ENCODE peak calls at places on chromosomes 12 and 14, in five cellular contexts. Z is GM23248, C is uterus, N is right lobe of liver, H is ascending aorta. L is an unnamed sample. For H3K36me3, the result is how much of the 10 kb centered on the place peaks cover.

GRCh38 chr12:1643056-1643455 is 14.0 kb downstream of the WNT5B start:
- DNase-seq in H (no peak), N (no peak), C (no peak), Z (no peak), L (no peak)

GRCh38 chr12:88578821-88579518 is 1.3 kb downstream of the KITLG start:
- DNase-seq in C (no peak), Z (peak), H (no peak), N (peak), L (no peak)

GRCh38 chr12:114649585-114649984 is 34.4 kb downstream of the TBX3 start:
- DNase-seq in Z (no peak), H (no peak), C (no peak), N (no peak), L (no peak)

GRCh38 chr14:58677996-58678395 is 40.2 kb downstream of the DACT1 start:
- DNase-seq in H (no peak), C (no peak), N (no peak), Z (peak), L (no peak)

GRCh38 chr14:60485057-60485599 is 735 bp downstream of the C14orf39 start:
- DNase-seq in H (no peak), C (no peak), N (no peak), Z (no peak), L (no peak)

GRCh38 chr14:23299558-23299957 is 3.1 kb downstream of the PPP1R3E start:
- DNase-seq in C (no peak), H (no peak), N (no peak), Z (peak), L (peak)

GRCh38 chr12:88325076-88325827 is 183.1 kb downstream of the TMTC3 start:
- DNase-seq in C (no peak), H (no peak), N (no peak), Z (peak), L (no peak)

GRCh38 chr12:74317078-74317581 is 220.5 kb upstream of the ATXN7L3B start:
- DNase-seq in C (peak), Z (no peak), N (no peak), H (no peak), L (no peak)

GRCh38 chr12:70463997-70464396 is 97.9 kb downstream of the KCNMB4 start:
- DNase-seq in C (no peak), H (no peak), Z (no peak), N (no peak), L (no peak)

GRCh38 chr12:2841056-2841455 is 6.2 kb upstream of the NRIP2 start:
- DNase-seq in H (no peak), C (no peak), N (no peak), Z (no peak), L (no peak)

GRCh38 chr12:92340003-92340402 is 194.4 kb upstream of the BTG1 start:
- DNase-seq in N (no peak), Z (no peak), H (no peak), C (no peak), L (no peak)

GRCh38 chr12:14993537-14994266 is 20.9 kb downstream of the PDE6H start:
- DNase-seq in N (no peak), C (no peak), H (no peak), Z (peak), L (no peak)

GRCh38 chr14:99357151-99357550 is 85.2 kb upstream of the BCL11B start:
- DNase-seq in H (no peak), N (no peak), Z (no peak), C (no peak), L (no peak)

GRCh38 chr14:96997996-96998395 is 200.8 kb downstream of the VRK1 start:
- DNase-seq in N (no peak), Z (no peak), H (no peak), C (no peak), L (no peak)

GRCh38 chr14:96352708-96353107 is 10.4 kb downstream of the ATG2B start:
- DNase-seq in C (no peak), N (no peak), Z (no peak), H (no peak), L (no peak)

GRCh38 chr14:99790201-99790977 is 2.8 kb upstream of the EML1 start:
- DNase-seq in N (no peak), H (no peak), Z (no peak), C (no peak), L (no peak)

GRCh38 chr12:76876696-76877229 is 2.1 kb downstream of the CSRP2 start:
- DNase-seq in N (no peak), C (no peak), H (no peak), Z (no peak), L (no peak)

GRCh38 chr14:61471297-61471980 is 150.1 kb downstream of the PRKCH start:
- DNase-seq in H (no peak), Z (peak), N (no peak), C (no peak), L (no peak)

GRCh38 chr12:91381309-91381804 is 198.7 kb upstream of the DCN start:
- DNase-seq in N (no peak), H (peak), Z (peak), C (peak), L (peak)

GRCh38 chr14:62722406-62722805 is 322.9 kb downstream of the KCNH5 start:
- DNase-seq in Z (no peak), H (no peak), C (no peak), N (no peak), L (no peak)

GRCh38 chr14:74568896-74569295 is 43.1 kb downstream of the LTBP2 start:
- DNase-seq in N (no peak), H (no peak), Z (no peak), C (peak), L (no peak)

GRCh38 chr14:59811850-59812249 is 58.7 kb downstream of the RTN1 start:
- DNase-seq in H (no peak), C (no peak), Z (no peak), N (no peak), L (no peak)

GRCh38 chr12:109938947-109939346 is 38.9 kb downstream of the TCHP start:
- DNase-seq in Z (no peak), C (no peak), N (no peak), H (no peak), L (no peak)

GRCh38 chr12:25456474-25456873 is 96.6 kb downstream of the LMNTD1 start:
- DNase-seq in Z (no peak), N (no peak), C (no peak), H (no peak), L (no peak)

GRCh38 chr14:55705651-55706340 is 125.8 kb downstream of the KTN1 start:
- DNase-seq in N (no peak), C (no peak), H (no peak), Z (no peak), L (no peak)

GRCh38 chr12:55060470-55060869 is 40.7 kb downstream of the NEUROD4 start:
- DNase-seq in H (no peak), C (no peak), Z (no peak), N (no peak), L (no peak)

GRCh38 chr12:62692884-62693283 is 226.3 kb downstream of the MON2 start:
- DNase-seq in C (no peak), Z (peak), H (no peak), N (no peak), L (no peak)

GRCh38 chr12:113358381-113359132 is at the start of gene PLBD2:
- DNase-seq in Z (peak), H (peak), N (peak), C (peak), L (peak)

GRCh38 chr14:105397350-105397931 is 897 bp upstream of the TEX22 start:
- DNase-seq in Z (no peak), C (no peak), N (peak), H (no peak), L (no peak)

GRCh38 chr12:47415054-47415453 is 290.8 kb downstream of the RPAP3 start:
- DNase-seq in Z (peak), H (no peak), C (no peak), N (no peak), L (no peak)

GRCh38 chr12:103947871-103948555 is 17.7 kb upstream of the TDG start:
- DNase-seq in Z (peak), C (no peak), H (no peak), N (no peak), L (no peak)
- H3K36me3 ChIP-seq in Z (half or more), C (under half), H (half or more), N (half or more), L (half or more)

GRCh38 chr12:93351726-93352125 is 26.0 kb upstream of the NUDT4 start:
- DNase-seq in C (no peak), Z (no peak), H (no peak), N (no peak), L (no peak)
- H3K36me3 ChIP-seq in C (under half), Z (under half), H (under half), N (under half), L (under half)

DNA sequence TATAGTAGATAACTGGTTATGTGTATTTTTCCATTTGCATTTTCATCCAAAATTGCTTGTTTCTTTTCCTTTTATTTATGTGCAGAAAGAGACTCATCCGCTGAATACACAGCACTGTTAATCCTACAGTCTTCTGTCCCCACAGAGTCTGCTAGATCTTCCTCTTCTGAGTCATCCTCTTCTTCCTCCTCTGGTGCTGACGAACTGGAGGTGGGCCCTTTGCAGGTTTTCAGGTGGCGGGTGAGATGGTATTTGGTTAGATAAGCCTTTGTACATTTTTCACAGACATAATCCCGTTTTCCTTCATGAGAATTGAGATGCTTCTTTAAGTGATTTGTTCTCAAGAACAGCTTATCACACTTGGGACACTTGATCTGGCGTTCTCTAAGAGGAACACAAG is 26.8 kb downstream of the PRDM4 start:
- DNase-seq in C (no peak), Z (no peak), H (no peak), N (no peak), L (no peak)
- H3K36me3 ChIP-seq in C (under half), Z (half or more), H (under half), N (under half), L (half or more)

GRCh38 chr14:92703516-92703915 is 44.9 kb downstream of the LGMN start:
- DNase-seq in Z (no peak), N (no peak), C (peak), H (no peak), L (no peak)
- H3K36me3 ChIP-seq in Z (under half), N (under half), C (under half), H (under half), L (half or more)

GRCh38 chr12:57529831-57530230 is 7.2 kb downstream of the MBD6 start:
- DNase-seq in N (no peak), Z (no peak), C (no peak), H (no peak), L (no peak)

GRCh38 chr12:57534250-57534649 is 11.6 kb downstream of the MBD6 start:
- DNase-seq in H (no peak), C (no peak), N (no peak), Z (no peak), L (no peak)

GRCh38 chr12:57533108-57533507 is 10.5 kb downstream of the MBD6 start:
- DNase-seq in Z (no peak), N (no peak), C (no peak), H (no peak), L (no peak)

GRCh38 chr12:57530396-57531142 is 7.9 kb downstream of the MBD6 start:
- DNase-seq in H (no peak), Z (no peak), C (no peak), N (no peak), L (no peak)

DNA sequence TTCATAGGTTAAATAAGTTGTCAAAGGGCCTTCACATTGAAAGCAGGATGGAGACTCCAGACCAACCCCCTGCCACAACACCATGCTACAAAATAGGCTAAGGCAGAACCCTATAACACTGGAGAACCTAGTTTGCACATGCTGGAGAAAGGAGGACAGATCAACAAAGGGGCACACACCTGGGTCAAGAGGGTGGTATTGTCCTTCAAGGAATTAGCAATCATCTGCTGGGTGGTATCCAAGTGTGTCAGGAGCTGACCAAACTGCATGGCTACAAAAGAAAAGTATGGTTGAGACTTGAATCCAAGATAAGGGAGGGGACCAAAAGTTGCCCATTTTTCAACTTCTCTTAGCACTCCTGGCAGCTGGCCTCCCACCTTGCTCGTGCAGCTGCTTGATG is 9.2 kb downstream of the MBD6 start:
- DNase-seq in N (no peak), Z (no peak), H (no peak), C (no peak), L (no peak)
- H3K36me3 ChIP-seq in N (half or more), Z (half or more), H (half or more), C (under half), L (half or more)

DNA sequence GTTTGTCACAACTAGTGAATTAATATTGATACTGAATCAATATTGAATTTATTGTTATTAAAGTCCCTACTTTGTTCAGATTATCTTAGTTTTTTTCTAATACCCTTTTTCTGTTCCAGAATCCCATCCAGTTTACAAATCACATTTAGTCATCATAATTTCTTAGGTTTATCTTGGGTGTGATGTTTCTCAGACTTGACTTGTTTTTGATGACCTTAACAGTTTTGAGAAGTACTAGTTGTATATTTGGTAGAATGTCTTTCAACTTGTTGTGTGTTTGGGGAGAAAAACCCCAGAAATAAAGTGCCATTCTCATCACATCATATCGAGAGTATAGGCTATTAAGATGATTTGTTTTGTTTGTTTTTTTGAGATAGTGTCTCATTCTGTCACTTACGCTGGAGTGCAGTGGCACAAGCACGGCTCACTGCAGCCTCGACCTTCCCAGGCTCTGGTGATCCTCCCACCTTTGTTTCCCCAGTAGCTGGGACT is 19.5 kb downstream of the MRPS35 start:
- DNase-seq in H (no peak), Z (no peak), N (no peak), C (no peak), L (no peak)
- H3K36me3 ChIP-seq in H (under half), Z (under half), N (under half), C (under half), L (under half)

L was measured in right atrium auricular region.